ENCODE peak calls at places on chromosomes 1 and 21, in ten cellular contexts. P, O, A, H, J, N, V, F, Y and D are unnamed samples.

GRCh38 chr1:55337801-55338447 is 122.8 kb upstream of the USP24 start:
- DNase-seq in N (peak), J (no peak), O (no peak), F (no peak), A (peak), P (no peak), H (peak), V (peak), Y (no peak), D (peak)

GRCh38 chr1:151542710-151543129 is 2.6 kb downstream of the TUFT1 start:
- DNase-seq in J (no peak), A (no peak), N (no peak), V (no peak), Y (no peak), H (peak), P (no peak), O (no peak), F (no peak), D (peak)

GRCh38 chr21:26385721-26386120 is 187.4 kb downstream of the CYYR1 start:
- DNase-seq in Y (no peak), J (no peak), P (no peak), F (no peak), O (no peak), H (no peak), N (no peak), V (no peak), A (no peak), D (no peak)

GRCh38 chr21:39094847-39095525 is 88.3 kb downstream of the PSMG1 start:
- DNase-seq in Y (no peak), N (no peak), V (no peak), F (no peak), P (no peak), O (no peak), J (peak), H (peak), A (no peak), D (peak)

GRCh38 chr1:220113136-220113695 is 19.3 kb downstream of the IARS2 start:
- DNase-seq in A (no peak), N (no peak), F (no peak), O (no peak), H (peak), V (no peak), P (no peak), J (no peak), Y (no peak), D (peak)

GRCh38 chr1:101995984-101996731 is 568 bp downstream of the OLFM3 start:
- DNase-seq in V (no peak), H (no peak), O (no peak), J (no peak), N (no peak), A (no peak), P (no peak), Y (no peak), F (no peak), D (no peak)

GRCh38 chr1:46342084-46342656 is 1.6 kb downstream of the NSUN4 start:
- DNase-seq in P (no peak), H (peak), V (no peak), Y (no peak), A (no peak), O (no peak), N (no peak), F (no peak), J (no peak), D (peak)

GRCh38 chr21:42568834-42569731 is 55.4 kb downstream of the SLC37A1 start:
- DNase-seq in O (no peak), F (no peak), P (no peak), H (no peak), V (no peak), Y (no peak), J (no peak), N (no peak), A (no peak), D (no peak)

GRCh38 chr1:151680812-151681211 is 35.8 kb downstream of the CELF3 start:
- DNase-seq in V (no peak), Y (no peak), F (no peak), P (no peak), A (no peak), J (no peak), H (peak), N (no peak), O (no peak), D (peak)

GRCh38 chr1:55138740-55139283 is 76.4 kb downstream of the USP24 start:
- DNase-seq in O (no peak), V (no peak), H (no peak), P (no peak), A (no peak), Y (no peak), F (no peak), J (no peak), N (no peak), D (no peak)